ENCODE peak calls at places on chromosome 15, in five cellular contexts. I is IMR-90, Z is neuronal stem cell, B is H1, T is mesenchymal stem cell. L is an unnamed sample.

GRCh38 chr15:66053991-66054390 is 184.7 kb downstream of the RAB11A start:
- DNase-seq in I (no peak), Z (no peak), B (no peak), T (no peak), L (no peak)

GRCh38 chr15:31325432-31325975 is 1.1 kb upstream of the KLF13 start:
- DNase-seq in I (peak), Z (no peak), B (no peak), T (no peak), L (peak)

GRCh38 chr15:39040861-39041260 is 476.2 kb upstream of the RASGRP1 start:
- DNase-seq in I (no peak), Z (no peak), B (no peak), T (no peak), L (no peak)

GRCh38 chr15:31586841-31587240 is 260.2 kb downstream of the KLF13 start:
- DNase-seq in I (peak), Z (no peak), B (no peak), T (no peak), L (no peak)

GRCh38 chr15:95210436-95210981 is 979.1 kb downstream of the MCTP2 start:
- DNase-seq in I (no peak), Z (no peak), B (no peak), T (no peak), L (no peak)

GRCh38 chr15:77654975-77655374 is 22.3 kb upstream of the LINGO1 start:
- DNase-seq in I (no peak), Z (no peak), B (no peak), T (peak), L (peak)

GRCh38 chr15:79924379-79924778 is 27.6 kb upstream of the MTHFS start:
- DNase-seq in I (no peak), Z (no peak), B (no peak), T (no peak), L (no peak)

GRCh38 chr15:77026501-77027110 is 31.7 kb downstream of the PSTPIP1 start:
- DNase-seq in I (no peak), Z (no peak), B (no peak), T (no peak), L (no peak)

GRCh38 chr15:90638241-90638691 is 78.9 kb upstream of the BLM start:
- DNase-seq in I (no peak), Z (no peak), B (no peak), T (no peak), L (no peak)

GRCh38 chr15:22888120-22888859 is 49.8 kb downstream of the NIPA2 start:
- DNase-seq in I (peak), Z (no peak), B (no peak), T (peak), L (no peak)

GRCh38 chr15:26214290-26214689 is 351.2 kb upstream of the ATP10A start:
- DNase-seq in I (no peak), Z (no peak), B (no peak), T (no peak), L (no peak)

GRCh38 chr15:80072285-80072684 is 12.8 kb downstream of the ZFAND6 start:
- DNase-seq in I (peak), Z (peak), B (no peak), T (peak), L (peak)

GRCh38 chr15:88465633-88466219 is 1.5 kb downstream of the MRPL46 start:
- DNase-seq in I (peak), Z (no peak), B (no peak), T (peak), L (peak)

GRCh38 chr15:67834593-67835348 is 5.1 kb downstream of the RNU6-1 start:
- DNase-seq in I (no peak), Z (no peak), B (no peak), T (no peak), L (peak)

GRCh38 chr15:67832031-67832551 is 6.8 kb downstream of the SKOR1 start:
- DNase-seq in I (peak), Z (no peak), B (no peak), T (no peak), L (peak)

GRCh38 chr15:67832965-67833503 is 6.8 kb downstream of the RNU6-1 start:
- DNase-seq in I (no peak), Z (no peak), B (no peak), T (no peak), L (no peak)

GRCh38 chr15:67834249-67834592 is 5.6 kb downstream of the RNU6-1 start:
- DNase-seq in I (no peak), Z (no peak), B (no peak), T (no peak), L (no peak)

GRCh38 chr15:67833504-67834248 is 6.2 kb downstream of the RNU6-1 start:
- DNase-seq in I (no peak), Z (no peak), B (no peak), T (peak), L (peak)
- H3K4me3 ChIP-seq in I (peak), Z (peak), B (peak), T (peak), L (no peak)

GRCh38 chr15:70322051-70322668 is 224.4 kb upstream of the TLE3 start:
- DNase-seq in I (no peak), Z (no peak), B (no peak), T (no peak), L (no peak)
- H3K4me2 ChIP-seq in I (no peak), Z (no peak), B (no peak), T (no peak), L (no peak)

DNA sequence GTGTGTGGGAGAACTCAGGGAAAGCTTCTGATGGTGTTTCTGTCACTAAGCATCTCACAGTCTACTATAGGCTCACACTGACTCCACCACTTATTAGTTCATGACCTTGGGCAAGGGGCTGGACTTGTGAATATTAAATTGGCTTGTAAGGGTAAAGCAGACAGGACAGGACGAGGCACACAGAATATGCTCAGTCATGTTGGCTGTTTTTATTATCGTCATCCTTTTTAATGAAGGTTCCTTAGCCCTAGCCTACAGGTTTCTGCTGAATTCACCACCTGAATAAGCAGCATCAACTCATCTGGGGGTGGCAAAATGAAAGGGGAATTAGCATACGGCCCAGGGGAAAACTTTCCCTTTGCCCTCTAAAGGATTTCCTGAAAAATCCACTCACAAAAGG is 39.6 kb upstream of the LIPC start:
- DNase-seq in I (no peak), Z (no peak), B (no peak), T (no peak), L (peak)
- H4K8ac ChIP-seq in I (no peak), Z (no peak), B (no peak), T (peak), L (no peak)

GRCh38 chr15:63381301-63382192 is at the start of gene CA12:
- DNase-seq in I (peak), Z (peak), B (peak), T (peak), L (peak)
- H3K4me3 ChIP-seq in I (peak), Z (peak), B (peak), T (peak), L (peak)

GRCh38 chr15:82709081-82709420 is 624 bp downstream of the AP3B2 start:
- DNase-seq in I (no peak), Z (no peak), B (no peak), T (peak), L (peak)
- H3K4me2 ChIP-seq in I (peak), Z (peak), B (peak), T (peak), L (peak)

GRCh38 chr15:49621327-49622210 is 721 bp downstream of the DTWD1 start:
- DNase-seq in I (no peak), Z (no peak), B (no peak), T (peak), L (peak)
- H4K8ac ChIP-seq in I (peak), Z (no peak), B (peak), T (no peak), L (peak)

DNA sequence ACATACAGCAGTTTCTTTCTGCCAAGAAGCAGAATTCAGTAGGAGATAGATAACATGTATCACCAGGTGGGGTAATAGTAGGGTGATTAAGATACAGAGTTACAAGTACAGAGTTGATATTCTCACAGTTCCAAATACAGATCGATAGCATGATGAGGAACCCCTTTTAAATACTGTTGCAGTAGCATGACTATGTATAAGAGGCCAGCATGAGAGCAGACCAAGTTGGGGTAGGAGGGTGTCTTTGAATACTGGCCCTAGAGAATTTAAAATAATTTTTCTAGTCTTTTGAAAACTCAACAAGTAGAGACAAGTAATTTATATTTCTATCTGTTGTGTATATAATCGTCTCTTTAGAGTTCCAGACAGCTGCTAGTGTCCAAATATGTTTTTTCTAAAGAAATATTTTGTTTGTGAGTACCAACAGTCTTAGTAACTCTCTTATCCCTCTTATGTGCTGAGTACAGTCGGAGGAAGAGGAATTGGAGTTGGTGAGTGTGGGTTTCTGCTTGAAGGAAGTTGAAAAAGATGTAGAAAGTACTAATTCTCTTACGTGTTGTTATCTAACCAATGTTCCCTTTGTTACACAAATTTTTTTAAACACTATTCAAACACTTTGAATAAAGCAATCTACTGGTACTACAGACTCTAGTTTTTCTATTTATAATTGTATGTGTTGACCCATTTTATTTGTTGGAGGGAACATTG is 30.2 kb downstream of the LYSMD4 start:
- DNase-seq in I (peak), Z (no peak), B (no peak), T (no peak), L (peak)
- H3K4me3 ChIP-seq in I (no peak), Z (no peak), B (no peak), T (peak), L (no peak)

GRCh38 chr15:48415036-48415886 is 84.0 kb downstream of the DUT start:
- DNase-seq in I (peak), Z (no peak), B (no peak), T (no peak), L (no peak)
- H3K4me2 ChIP-seq in I (no peak), Z (no peak), B (no peak), T (no peak), L (no peak)